ENCODE peak calls at places on chromosomes 1 and 21, in ten cellular contexts. O is uterus, Z is adrenal gland, C is upper lobe of left lung, A is HCT116, U is transverse colon, H is heart left ventricle, Q is A549, M is tibial nerve, K is H1. Y is an unnamed sample.

GRCh38 chr1:148318900-148319242 is 164.2 kb downstream of the PPIAL4G start:
- DNase-seq in M (no peak), C (no peak), U (no peak), O (no peak), Z (no peak), K (no peak), H (no peak), Q (no peak), A (no peak), Y (no peak)

GRCh38 chr1:232127190-232127589 is 500.6 kb downstream of the DISC1 start:
- DNase-seq in K (no peak), O (no peak), C (no peak), Z (no peak), Q (peak; percentile 71), U (no peak), A (peak; percentile 29), M (no peak), H (no peak), Y (no peak)

GRCh38 chr1:155859881-155860841 is 794 bp downstream of the SYT11 start:
- DNase-seq in O (peak; percentile 90), H (peak; percentile 91), Z (peak; percentile 69), U (peak; percentile 55), Q (no peak), C (peak; percentile 91), K (no peak), M (peak; percentile 68), A (no peak), Y (no peak)

GRCh38 chr1:209769956-209770355 is 14.1 kb downstream of the TRAF3IP3 start:
- DNase-seq in Q (no peak), M (no peak), Z (no peak), C (no peak), U (no peak), A (no peak), H (no peak), K (no peak), O (no peak), Y (no peak)

GRCh38 chr1:54549181-54549924 is 1.3 kb downstream of the ACOT11 start:
- DNase-seq in Q (no peak), H (peak; percentile 80), O (no peak), M (no peak), C (no peak), K (no peak), Z (no peak), U (no peak), A (no peak), Y (peak; percentile 44)

GRCh38 chr1:167469280-167469965 is 48.9 kb downstream of the CD247 start:
- DNase-seq in U (no peak), H (no peak), A (no peak), Q (no peak), O (no peak), M (no peak), Z (no peak), K (no peak), C (no peak), Y (no peak)

GRCh38 chr21:45575993-45576837 is 34.0 kb upstream of the SLC19A1 start:
- DNase-seq in Z (no peak), C (peak; percentile 66), A (no peak), K (no peak), U (no peak), M (no peak), H (no peak), O (no peak), Q (no peak), Y (no peak)

GRCh38 chr1:161710562-161710961 is 3.5 kb downstream of the FCRLA start:
- DNase-seq in H (no peak), C (no peak), O (no peak), Z (no peak), K (no peak), Q (no peak), U (no peak), M (no peak), A (no peak), Y (no peak)

GRCh38 chr21:29105218-29105617 is 25.2 kb upstream of the MAP3K7CL start:
- DNase-seq in C (no peak), U (no peak), Z (no peak), A (no peak), O (no peak), K (no peak), H (no peak), M (no peak), Q (no peak), Y (no peak)

GRCh38 chr1:5223266-5223665 is 568.9 kb downstream of the AJAP1 start:
- DNase-seq in Q (no peak), C (no peak), H (no peak), O (no peak), A (no peak), K (no peak), M (no peak), Z (no peak), U (no peak), Y (no peak)

GRCh38 chr1:25809283-25809926 is 9.4 kb downstream of the SELENON start:
- DNase-seq in H (no peak), K (no peak), M (no peak), Z (no peak), O (no peak), C (peak; percentile 62), A (no peak), U (no peak), Q (no peak), Y (no peak)

GRCh38 chr1:65339866-65340483 is 30.6 kb downstream of the DNAJC6 start:
- DNase-seq in K (no peak), U (no peak), M (no peak), O (no peak), C (no peak), Z (no peak), H (no peak), A (no peak), Q (peak; percentile 3), Y (no peak)

DNA sequence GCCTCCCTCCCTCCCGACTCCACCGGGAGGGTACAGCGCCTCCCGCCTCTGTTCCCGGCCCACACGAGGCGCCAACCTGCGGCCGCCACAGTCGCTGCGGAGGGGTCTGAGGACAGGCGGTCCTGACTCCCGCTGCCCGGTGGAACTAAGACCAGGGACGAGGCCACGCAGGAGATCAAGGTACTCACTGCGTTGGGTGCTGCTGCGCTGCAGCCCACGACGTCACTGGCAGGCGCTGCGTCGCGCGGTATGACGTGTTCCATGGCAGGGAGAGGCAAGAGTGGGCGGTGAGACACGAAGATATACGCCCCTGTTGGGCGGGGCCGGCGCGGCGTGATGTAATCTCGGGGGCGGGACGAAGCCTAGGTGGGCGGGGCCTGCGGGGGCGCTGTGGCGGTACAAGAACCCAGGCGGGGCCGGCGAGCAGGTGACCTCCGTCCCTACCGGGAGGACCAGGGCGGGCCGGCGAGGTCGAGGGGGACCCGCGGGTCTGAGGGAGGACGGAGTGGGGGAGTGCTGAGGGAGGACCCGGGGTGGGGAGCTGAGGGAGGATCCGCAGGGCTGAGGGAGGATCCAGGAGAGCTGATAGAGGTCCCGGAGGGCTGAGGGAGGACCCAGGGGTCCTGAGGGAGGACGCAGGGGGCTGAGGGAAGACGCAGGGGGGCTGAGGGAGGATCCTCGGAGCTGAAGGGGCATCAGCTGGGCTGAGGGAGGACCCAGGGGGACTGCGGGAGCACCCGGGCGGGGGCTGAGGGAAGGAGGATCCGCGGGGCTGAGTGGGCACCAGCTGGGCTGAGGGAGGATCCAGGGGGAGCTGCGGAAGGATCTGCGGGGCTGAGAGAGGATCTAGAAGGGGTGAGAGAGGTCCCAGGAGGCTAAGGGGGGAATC is at the start of gene MRPL55:
- DNase-seq in Q (peak; percentile 96), A (peak; percentile 91), Z (peak; percentile 97), M (peak; percentile 98), U (peak; percentile 99), K (peak; percentile 85), O (peak; percentile 97), H (peak; percentile 98), C (peak; percentile 100), Y (peak; percentile 99)
- TF ChIP-seq CTCF in Q (peak; percentile 12), A (no peak), Z (no peak), M (no peak), U (no peak), K (no peak), O (peak; percentile 14), H (peak; percentile 22), C (peak; percentile 22), Y (no peak)

DNA sequence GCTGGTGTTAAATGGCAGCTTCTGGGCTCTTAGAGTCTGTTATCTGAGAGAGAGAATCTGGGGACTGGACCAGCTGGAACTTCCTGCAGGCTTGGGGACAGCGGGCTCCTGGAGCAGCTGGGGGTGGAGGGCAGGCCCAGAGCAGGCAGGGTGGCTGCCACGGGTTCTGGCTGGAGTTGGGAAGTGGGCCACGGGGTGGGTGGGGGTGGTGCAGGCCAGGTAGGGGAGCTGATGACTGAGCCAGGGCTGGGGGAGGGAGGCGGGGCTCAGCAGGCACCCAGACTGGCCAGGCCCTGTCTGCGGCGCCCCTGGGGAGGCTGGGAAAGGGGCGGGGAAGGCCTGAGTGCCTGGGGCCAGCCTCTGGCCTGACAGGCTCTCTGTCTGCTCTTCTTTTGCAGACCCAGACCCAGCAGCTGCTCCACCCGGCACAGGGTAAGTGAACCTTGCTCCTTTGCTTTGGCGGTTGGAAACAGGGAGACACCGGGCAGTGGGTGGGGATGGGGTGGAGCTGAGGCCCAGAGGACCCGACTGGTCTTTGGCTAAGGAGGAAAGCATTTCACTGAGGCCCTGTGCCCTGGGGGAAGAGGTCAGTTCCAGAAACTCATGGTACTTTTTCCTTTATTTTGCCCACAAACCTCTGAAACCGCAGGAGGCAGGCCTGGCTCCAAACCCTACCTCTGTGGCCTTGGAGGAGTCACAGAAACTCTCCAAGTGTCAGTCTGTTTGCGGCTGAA is 48.7 kb downstream of the ARHGEF10L start:
- DNase-seq in Z (no peak), K (no peak), C (no peak), O (no peak), A (no peak), M (no peak), U (peak; percentile 91), Q (peak; percentile 38), H (peak; percentile 88), Y (no peak)
- TF ChIP-seq POLR2A in Z (no peak), K (no peak), C (no peak), O (no peak), A (no peak), M (no peak), U (peak; percentile 75), Q (no peak), H (no peak), Y (no peak)

DNA sequence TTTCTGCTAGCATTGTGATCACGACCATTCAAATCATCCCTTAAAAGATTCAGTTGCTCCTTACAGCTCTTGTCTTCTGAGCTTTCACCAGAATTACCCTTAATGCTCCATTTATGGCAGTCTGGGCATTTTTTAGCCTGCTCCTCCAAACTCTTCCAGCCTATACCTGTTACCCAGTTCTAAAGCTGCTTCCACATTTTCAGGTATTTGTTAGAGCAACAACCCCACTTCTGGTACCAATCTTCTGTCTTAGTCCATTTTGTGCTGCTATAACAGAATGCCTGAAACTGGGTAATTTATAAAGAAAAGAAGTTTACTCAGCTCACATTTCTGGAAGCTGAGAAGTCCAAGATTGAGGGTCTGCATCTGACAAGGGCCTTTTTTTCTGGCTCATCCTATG is 17.2 kb downstream of the MYBPH start:
- DNase-seq in K (no peak), O (no peak), U (no peak), M (no peak), C (no peak), Q (no peak), A (no peak), H (no peak), Z (no peak), Y (no peak)
- H3K4me3 ChIP-seq in K (no peak overlapping the region), O (no peak overlapping the region), U (no peak overlapping the region), M (no peak overlapping the region), C (no peak overlapping the region), Q (no peak overlapping the region), A (no peak overlapping the region), H (no peak overlapping the region), Z (no peak overlapping the region), Y (no peak overlapping the region)

DNA sequence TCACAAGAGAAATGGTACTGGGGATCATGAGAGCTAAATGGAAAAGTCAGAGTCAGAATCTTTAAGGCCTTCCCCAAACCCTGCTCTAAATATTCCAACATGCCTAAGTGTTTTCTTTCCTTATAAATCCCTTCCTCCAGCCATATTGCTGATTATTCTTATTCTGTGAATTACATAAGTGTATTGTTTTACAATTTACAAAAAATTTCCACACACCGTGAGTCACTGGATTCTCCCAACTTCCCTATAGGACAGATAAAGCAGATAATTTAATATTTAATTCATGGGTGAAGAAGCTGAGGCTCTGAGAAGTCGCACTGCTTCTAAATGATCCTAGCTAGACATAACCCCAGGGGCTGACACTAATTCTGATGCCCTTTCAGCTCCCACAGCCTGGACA is 243.3 kb upstream of the JUN start:
- DNase-seq in C (no peak), K (no peak), U (no peak), O (no peak), Z (no peak), A (no peak), M (no peak), H (no peak), Q (no peak), Y (no peak)
- TF ChIP-seq CTCF in C (no peak), K (no peak), U (no peak), O (no peak), Z (no peak), A (no peak), M (no peak), H (no peak), Q (no peak), Y (no peak)

Y was measured in vagina.